ENCODE peak calls at places on chromosomes 1 and 21, in six cellular contexts. A, I, X, O, H and S are unnamed samples.

GRCh38 chr1:9315411-9316079 is 22.9 kb downstream of the SPSB1 start:
- DNase-seq in A (no peak), I (no peak), X (no peak), O (no peak), H (peak; percentile 42), S (peak; percentile 87)

GRCh38 chr1:32138965-32139364 is 31.1 kb downstream of the KPNA6 start:
- DNase-seq in A (no peak), I (peak; percentile 20), X (no peak), O (peak; percentile 29), H (no peak), S (no peak)

GRCh38 chr1:225537554-225538251 is 109.9 kb upstream of the LBR start:
- DNase-seq in A (no peak), I (no peak), X (no peak), O (no peak), H (no peak), S (no peak)

GRCh38 chr1:154951901-154952657 is 3.8 kb downstream of the PBXIP1 start:
- DNase-seq in A (no peak), I (no peak), X (no peak), O (no peak), H (no peak), S (no peak)

GRCh38 chr1:19049128-19049768 is 92.8 kb upstream of the IFFO2 start:
- DNase-seq in A (no peak), I (no peak), X (no peak), O (no peak), H (no peak), S (no peak)

GRCh38 chr1:156126043-156126700 is 11.7 kb downstream of the LMNA start:
- DNase-seq in A (no peak), I (peak; percentile 84), X (peak; percentile 21), O (peak; percentile 93), H (no peak), S (peak; percentile 75)

GRCh38 chr1:186142159-186142558 is 232.9 kb downstream of the TPR start:
- DNase-seq in A (no peak), I (no peak), X (no peak), O (no peak), H (no peak), S (no peak)

GRCh38 chr1:246497331-246497915 is 9.7 kb downstream of the SMYD3 start:
- DNase-seq in A (peak; percentile 60), I (no peak), X (no peak), O (peak; percentile 66), H (peak; percentile 64), S (peak; percentile 66)

GRCh38 chr1:160101717-160102522 is 3.5 kb upstream of the IGSF8 start:
- DNase-seq in A (no peak), I (no peak), X (no peak), O (no peak), H (no peak), S (no peak)

GRCh38 chr1:114032271-114033218 is 53.3 kb downstream of the OLFML3 start:
- DNase-seq in A (no peak), I (peak; percentile 40), X (no peak), O (no peak), H (no peak), S (no peak)

GRCh38 chr1:201911827-201912571 is 23.3 kb downstream of the SHISA4 start:
- DNase-seq in A (no peak), I (no peak), X (no peak), O (no peak), H (no peak), S (peak; percentile 79)

GRCh38 chr1:203093754-203094410 is 8.1 kb upstream of the MYOG start:
- DNase-seq in A (no peak), I (no peak), X (no peak), O (no peak), H (no peak), S (no peak)

GRCh38 chr1:118928739-118929554 is 59.2 kb downstream of the TBX15 start:
- DNase-seq in A (no peak), I (no peak), X (no peak), O (peak; percentile 25), H (no peak), S (no peak)

GRCh38 chr1:89739013-89739843 is 81.6 kb upstream of the LRRC8D start:
- DNase-seq in A (no peak), I (peak; percentile 26), X (no peak), O (no peak), H (no peak), S (no peak)

GRCh38 chr1:67211589-67212563 is 45.6 kb downstream of the IL23R start:
- DNase-seq in A (no peak), I (no peak), X (no peak), O (no peak), H (no peak), S (no peak)

GRCh38 chr1:163094589-163094988 is 25.4 kb downstream of the RGS4 start:
- DNase-seq in A (no peak), I (no peak), X (no peak), O (no peak), H (no peak), S (no peak)

GRCh38 chr1:160800142-160800541 is 4.2 kb downstream of the LY9 start:
- DNase-seq in A (no peak), I (no peak), X (no peak), O (no peak), H (no peak), S (no peak)

GRCh38 chr1:84998642-84999280 is 1.8 kb upstream of the MCOLN2 start:
- DNase-seq in A (no peak), I (no peak), X (no peak), O (no peak), H (no peak), S (peak; percentile 41)

GRCh38 chr21:31460985-31461384 is 116.9 kb upstream of the TIAM1 start:
- DNase-seq in A (no peak), I (no peak), X (no peak), O (no peak), H (no peak), S (no peak)

GRCh38 chr1:67716800-67717199 is 31.8 kb downstream of the GADD45A start:
- DNase-seq in A (peak; percentile 66), I (no peak), X (no peak), O (no peak), H (no peak), S (no peak)

GRCh38 chr1:66413139-66413755 is 120.7 kb upstream of the SGIP1 start:
- DNase-seq in A (no peak), I (no peak), X (no peak), O (no peak), H (no peak), S (no peak)

GRCh38 chr1:201760516-201760915 is 68.4 kb upstream of the IPO9 start:
- DNase-seq in A (no peak), I (no peak), X (no peak), O (no peak), H (no peak), S (no peak)

GRCh38 chr1:230052018-230052417 is 15.0 kb upstream of the GALNT2 start:
- DNase-seq in A (no peak), I (no peak), X (no peak), O (no peak), H (no peak), S (no peak)

GRCh38 chr1:101394041-101394440 is 157.2 kb downstream of the S1PR1 start:
- DNase-seq in A (no peak), I (no peak), X (no peak), O (peak; percentile 15), H (no peak), S (no peak)

GRCh38 chr1:215926670-215927069 is 359.6 kb downstream of the KCTD3 start:
- DNase-seq in A (no peak), I (no peak), X (no peak), O (no peak), H (no peak), S (no peak)

GRCh38 chr1:236893626-236894545 is 98.8 kb downstream of the MTR start:
- DNase-seq in A (no peak), I (no peak), X (no peak), O (peak; percentile 57), H (no peak), S (no peak)

GRCh38 chr1:75616436-75617433 is 5.8 kb upstream of the SLC44A5 start:
- DNase-seq in A (no peak), I (no peak), X (no peak), O (peak; percentile 5), H (no peak), S (no peak)

GRCh38 chr1:43817304-43817939 is 110.1 kb downstream of the ST3GAL3 start:
- DNase-seq in A (no peak), I (no peak), X (no peak), O (no peak), H (no peak), S (no peak)

GRCh38 chr1:233782932-233783586 is 121.4 kb upstream of the SLC35F3 start:
- DNase-seq in A (no peak), I (no peak), X (no peak), O (no peak), H (no peak), S (no peak)

GRCh38 chr1:169421309-169421708 is 6.0 kb downstream of the CCDC181 start:
- DNase-seq in A (no peak), I (no peak), X (no peak), O (no peak), H (no peak), S (no peak)

GRCh38 chr1:62436039-62436465 is 797 bp upstream of the USP1 start:
- DNase-seq in A (no peak), I (peak; percentile 77), X (peak; percentile 96), O (peak; percentile 7), H (no peak), S (no peak)

GRCh38 chr1:76330993-76331603 is 256.6 kb downstream of the ST6GALNAC3 start:
- DNase-seq in A (peak; percentile 43), I (peak; percentile 12), X (no peak), O (peak; percentile 36), H (peak; percentile 30), S (peak; percentile 57)

GRCh38 chr1:107649023-107649422 is 316.0 kb downstream of the VAV3 start:
- DNase-seq in A (no peak), I (no peak), X (no peak), O (no peak), H (no peak), S (no peak)